ENCODE peak calls at places on chromosomes 11 and 22, in nine cellular contexts. D is M059J; H is C1 segment of cervical spinal cord; Q is activated CD4-positive, alpha-beta T cell treated with anti-CD3 and anti-CD28 coated beads, Interleukin-2, amount 10 ng/mL, durations not matched to agents 7 days and 5 days; Y is astrocyte of the cerebellum; G is SJSA1; U is RPMI7951; F is pulmonary artery endothelial cell; N is HEK293T. X is an unnamed sample.

GRCh38 chr22:50160947-50161346 is 9.6 kb upstream of the PANX2 start:
- DNase-seq in D (no peak), H (no peak), Q (no peak), Y (no peak), G (no peak), U (no peak), F (no peak), N (no peak), X (no peak)

GRCh38 chr11:113106507-113106906 is 145.3 kb downstream of the NCAM1 start:
- DNase-seq in D (peak; percentile 44), H (no peak), Q (no peak), Y (peak; percentile 72), G (peak; percentile 82), U (peak; percentile 97), F (no peak), N (no peak), X (no peak)

GRCh38 chr11:17439316-17439782 is 37.3 kb downstream of the ABCC8 start:
- DNase-seq in D (no peak), H (no peak), Q (no peak), Y (no peak), G (no peak), U (no peak), F (no peak), N (no peak), X (no peak)

GRCh38 chr11:28491431-28491830 is 383.2 kb downstream of the METTL15 start:
- DNase-seq in D (peak; percentile 26), H (no peak), Q (no peak), Y (no peak), G (no peak), U (no peak), F (no peak), N (no peak), X (no peak)

GRCh38 chr22:45468872-45469572 is 33.7 kb upstream of the FBLN1 start:
- DNase-seq in D (peak; percentile 78), H (no peak), Q (no peak), Y (no peak), G (no peak), U (peak; percentile 33), F (no peak), N (no peak), X (no peak)

GRCh38 chr11:34356918-34357645 is 728 bp downstream of the ABTB2 start:
- DNase-seq in D (peak; percentile 69), H (peak; percentile 41), Q (peak; percentile 45), Y (no peak), G (peak; percentile 68), U (peak; percentile 60), F (no peak), N (peak; percentile 42), X (peak; percentile 73)

GRCh38 chr11:75161506-75161905 is 10.6 kb downstream of the SLCO2B1 start:
- DNase-seq in D (no peak), H (no peak), Q (no peak), Y (no peak), G (no peak), U (no peak), F (peak; percentile 40), N (no peak), X (no peak)

GRCh38 chr11:69364901-69365300 is 70.9 kb downstream of the MYEOV start:
- DNase-seq in D (peak; percentile 43), H (no peak), Q (no peak), Y (no peak), G (peak; percentile 89), U (peak; percentile 30), F (peak; percentile 53), N (no peak), X (no peak)

GRCh38 chr11:46347637-46348311 is 511 bp downstream of the DGKZ start:
- DNase-seq in D (no peak), H (no peak), Q (no peak), Y (no peak), G (no peak), U (no peak), F (no peak), N (no peak), X (no peak)

GRCh38 chr11:44893250-44894216 is 57.1 kb downstream of the TP53I11 start:
- DNase-seq in D (no peak), H (peak; percentile 46), Q (no peak), Y (no peak), G (no peak), U (no peak), F (no peak), N (no peak), X (no peak)

GRCh38 chr11:8811571-8811970 is 99.4 kb upstream of the AKIP1 start:
- DNase-seq in D (peak; percentile 10), H (no peak), Q (no peak), Y (no peak), G (no peak), U (no peak), F (no peak), N (no peak), X (no peak)

GRCh38 chr11:3971756-3972404 is 116.4 kb downstream of the STIM1 start:
- DNase-seq in D (peak; percentile 25), H (no peak), Q (no peak), Y (no peak), G (no peak), U (no peak), F (no peak), N (no peak), X (no peak)

GRCh38 chr22:30404307-30404706 is 7.5 kb downstream of the SEC14L2 start:
- DNase-seq in D (no peak), H (no peak), Q (no peak), Y (no peak), G (no peak), U (no peak), F (no peak), N (no peak), X (no peak)

GRCh38 chr11:34343153-34343552 is 14.7 kb downstream of the ABTB2 start:
- DNase-seq in D (peak; percentile 97), H (no peak), Q (no peak), Y (peak; percentile 87), G (peak; percentile 73), U (peak; percentile 91), F (no peak), N (no peak), X (no peak)

GRCh38 chr22:19885841-19886592 is 31.3 kb upstream of the GNB1L start:
- DNase-seq in D (no peak), H (no peak), Q (no peak), Y (no peak), G (no peak), U (no peak), F (no peak), N (no peak), X (no peak)

GRCh38 chr11:69044111-69045013 is 4.4 kb upstream of the TPCN2 start:
- DNase-seq in D (peak; percentile 83), H (no peak), Q (peak; percentile 41), Y (peak; percentile 81), G (peak; percentile 99), U (peak; percentile 67), F (no peak), N (peak; percentile 31), X (peak; percentile 87)

GRCh38 chr11:82980292-82980691 is 78.8 kb downstream of the DDIAS start:
- DNase-seq in D (peak; percentile 89), H (no peak), Q (no peak), Y (peak; percentile 5), G (peak; percentile 71), U (peak; percentile 71), F (peak; percentile 78), N (no peak), X (no peak)

GRCh38 chr11:120781486-120782120 is 242.3 kb upstream of the TBCEL start:
- DNase-seq in D (no peak), H (no peak), Q (no peak), Y (no peak), G (no peak), U (no peak), F (no peak), N (no peak), X (no peak)

GRCh38 chr11:74024630-74025029 is 15.7 kb upstream of the UCP3 start:
- DNase-seq in D (peak; percentile 77), H (no peak), Q (no peak), Y (peak; percentile 13), G (peak; percentile 3), U (peak; percentile 70), F (no peak), N (no peak), X (no peak)

GRCh38 chr11:33558097-33558496 is 142.5 kb downstream of the C11orf91 start:
- DNase-seq in D (no peak), H (no peak), Q (no peak), Y (no peak), G (no peak), U (no peak), F (no peak), N (no peak), X (no peak)

GRCh38 chr11:10413268-10413667 is 41.8 kb upstream of the AMPD3 start:
- DNase-seq in D (peak; percentile 66), H (no peak), Q (peak; percentile 72), Y (no peak), G (no peak), U (peak; percentile 56), F (no peak), N (no peak), X (no peak)

GRCh38 chr11:121722431-121723256 is 269.9 kb upstream of the SORL1-AS1 start:
- DNase-seq in D (peak; percentile 70), H (peak; percentile 92), Q (no peak), Y (peak; percentile 97), G (no peak), U (peak; percentile 81), F (peak; percentile 80), N (no peak), X (peak; percentile 82)

GRCh38 chr11:78907636-78908035 is 333.0 kb upstream of the NARS2 start:
- DNase-seq in D (peak; percentile 52), H (no peak), Q (no peak), Y (no peak), G (no peak), U (no peak), F (no peak), N (no peak), X (no peak)